ENCODE peak calls at places on chromosomes 2 and 18, in eight cellular contexts. L, K, R, P, A, G, V and M are unnamed samples.

GRCh38 chr2:31270136-31270535 is 36.2 kb downstream of the EHD3 start:
- DNase-seq in L (no peak), K (no peak), R (no peak), P (no peak), A (no peak), G (peak), V (no peak), M (no peak)

GRCh38 chr2:180367831-180368230 is 360.7 kb upstream of the CWC22 start:
- DNase-seq in L (no peak), K (no peak), R (no peak), P (no peak), A (no peak), G (peak), V (peak), M (no peak)

GRCh38 chr2:62038980-62039771 is 133.7 kb downstream of the COMMD1 start:
- DNase-seq in L (no peak), K (no peak), R (no peak), P (peak), A (no peak), G (peak), V (no peak), M (no peak)

GRCh38 chr2:56107486-56107885 is 76.3 kb upstream of the CCDC85A start:
- DNase-seq in L (no peak), K (no peak), R (no peak), P (no peak), A (no peak), G (no peak), V (no peak), M (no peak)

GRCh38 chr18:7590800-7591560 is 23.9 kb downstream of the PTPRM start:
- DNase-seq in L (no peak), K (no peak), R (peak), P (no peak), A (no peak), G (no peak), V (no peak), M (no peak)

GRCh38 chr2:17658251-17658843 is 95.3 kb downstream of the SMC6 start:
- DNase-seq in L (no peak), K (no peak), R (no peak), P (no peak), A (no peak), G (peak), V (no peak), M (no peak)

GRCh38 chr2:111617804-111618576 is 266.0 kb downstream of the ANAPC1 start:
- DNase-seq in L (peak), K (no peak), R (no peak), P (no peak), A (peak), G (no peak), V (no peak), M (peak)

GRCh38 chr2:85787282-85787980 is 33.6 kb downstream of the ATOH8 start:
- DNase-seq in L (no peak), K (no peak), R (no peak), P (no peak), A (peak), G (no peak), V (no peak), M (no peak)

GRCh38 chr2:160305081-160305750 is 105.1 kb upstream of the ITGB6 start:
- DNase-seq in L (no peak), K (no peak), R (no peak), P (no peak), A (no peak), G (peak), V (no peak), M (no peak)

GRCh38 chr2:231696004-231696367 is 12.3 kb upstream of the PTMA start:
- DNase-seq in L (peak), K (no peak), R (no peak), P (no peak), A (no peak), G (no peak), V (no peak), M (no peak)

GRCh38 chr2:85259865-85260264 is 67.9 kb downstream of the TGOLN2 start:
- DNase-seq in L (no peak), K (no peak), R (no peak), P (no peak), A (no peak), G (no peak), V (no peak), M (no peak)

GRCh38 chr18:79001001-79001400 is 21.4 kb downstream of the SALL3 start:
- DNase-seq in L (no peak), K (no peak), R (no peak), P (no peak), A (no peak), G (no peak), V (no peak), M (no peak)

GRCh38 chr18:78927616-78928015 is 52.0 kb upstream of the SALL3 start:
- DNase-seq in L (no peak), K (no peak), R (no peak), P (no peak), A (no peak), G (no peak), V (no peak), M (no peak)

GRCh38 chr2:122422384-122422991 is 667.0 kb downstream of the TSN start:
- DNase-seq in L (no peak), K (no peak), R (no peak), P (no peak), A (no peak), G (no peak), V (no peak), M (no peak)

GRCh38 chr2:9219027-9219445 is 12.4 kb downstream of the ASAP2 start:
- DNase-seq in L (no peak), K (no peak), R (no peak), P (no peak), A (no peak), G (no peak), V (no peak), M (no peak)

GRCh38 chr2:237388036-237388435 is 25.9 kb downstream of the COL6A3 start:
- DNase-seq in L (no peak), K (no peak), R (no peak), P (no peak), A (no peak), G (no peak), V (no peak), M (no peak)

GRCh38 chr2:179260224-179260623 is 4.4 kb downstream of the SESTD1 start:
- DNase-seq in L (no peak), K (no peak), R (no peak), P (no peak), A (no peak), G (peak), V (no peak), M (no peak)

GRCh38 chr18:24136967-24137373 is 1.9 kb upstream of the CABYR start:
- DNase-seq in L (no peak), K (no peak), R (no peak), P (no peak), A (no peak), G (no peak), V (peak), M (no peak)
- H3K27ac ChIP-seq in L (no peak), K (no peak), R (no peak), P (no peak), A (no peak), G (no peak), V (peak), M (no peak)

DNA sequence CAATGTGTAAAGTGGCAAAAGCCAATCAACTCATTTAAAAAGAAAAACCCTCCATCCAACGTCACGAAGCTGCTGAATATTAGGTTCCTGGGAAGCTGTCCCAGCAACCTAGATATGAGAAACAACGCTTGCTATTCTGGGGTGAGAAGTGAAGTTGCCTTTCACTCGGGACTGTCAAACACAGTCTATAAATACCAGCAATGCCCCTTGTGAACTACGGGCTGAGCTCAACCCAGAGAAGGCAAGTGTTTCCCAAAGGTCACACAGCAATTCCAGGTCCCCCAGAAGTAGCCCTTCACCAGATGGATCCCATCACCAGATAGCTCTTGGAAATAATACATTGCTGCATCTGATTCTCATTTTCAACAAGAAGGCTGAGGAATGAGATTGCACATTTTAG is 67.9 kb downstream of the BCL11A start:
- DNase-seq in L (no peak), K (no peak), R (no peak), P (no peak), A (no peak), G (no peak), V (no peak), M (no peak)
- H3K27ac ChIP-seq in L (no peak), K (no peak), R (no peak), P (no peak), A (no peak), G (no peak), V (no peak), M (no peak)

DNA sequence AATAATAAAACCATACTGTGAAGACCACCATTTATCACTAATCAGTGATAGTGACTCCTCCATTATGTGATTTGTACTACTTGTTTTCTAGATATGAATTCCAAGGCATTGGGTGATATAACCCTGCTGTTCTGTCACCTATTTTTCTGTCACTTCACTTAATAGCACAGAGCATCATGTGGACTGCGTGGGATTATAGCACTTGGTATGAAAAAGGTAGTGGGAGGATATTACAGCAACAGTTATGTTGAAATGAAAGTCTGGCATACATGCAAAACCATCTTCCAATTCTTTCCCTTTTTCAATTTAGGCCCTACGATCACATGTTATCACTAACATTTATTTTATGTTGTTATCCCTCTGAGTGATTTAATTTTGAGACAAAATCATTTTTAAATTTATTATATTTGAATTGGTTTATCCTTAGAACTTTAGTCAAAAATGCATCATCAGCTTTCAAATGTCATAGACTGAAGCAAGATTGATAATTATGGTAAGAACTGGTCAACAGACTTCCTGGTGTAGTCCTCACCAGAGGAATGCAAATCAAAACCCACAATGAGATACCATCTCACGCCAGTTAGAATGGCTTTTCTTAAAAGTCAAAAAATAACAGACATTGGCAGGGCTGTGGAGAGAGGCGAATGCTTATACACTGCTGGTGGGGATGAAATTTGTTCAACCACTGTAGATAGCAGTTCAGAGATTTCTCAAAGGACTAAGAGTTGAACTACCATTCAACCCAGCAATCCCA is 242.6 kb downstream of the IKZF2 start:
- DNase-seq in L (no peak), K (no peak), R (no peak), P (no peak), A (no peak), G (no peak), V (no peak), M (no peak)
- H3K27ac ChIP-seq in L (no peak), K (no peak), R (no peak), P (no peak), A (no peak), G (no peak), V (no peak), M (no peak)

GRCh38 chr2:60836491-60836890 is 44.9 kb upstream of the REL start:
- DNase-seq in L (no peak), K (no peak), R (no peak), P (no peak), A (no peak), G (no peak), V (no peak), M (no peak)
- H3K27ac ChIP-seq in L (no peak), K (no peak), R (no peak), P (no peak), A (no peak), G (no peak), V (no peak), M (no peak)